ENCODE peak calls at places on chromosomes 4 and X, in ten cellular contexts. One of them, this sample, is unnamed.

GRCh38 chr4:153265311-153266047 is 61.2 kb downstream of the TRIM2 start:
- DNase-seq in hippocampal formation: no peak
- DNase-seq in lung microvascular endothelial cell: no peak
- DNase-seq in stimulated activated CD4-positive, alpha-beta T cell treated with anti-CD3 and anti-CD28 coated beads, Interleukin-12 subunit alpha, Interleukin-12 subunit beta, amount 100 ng/mL, for 4 hours: no peak
- DNase-seq in pancreas: no peak
- DNase-seq in foreskin keratinocyte: no peak
- DNase-seq in fibroblast of mammary gland: no peak
- DNase-seq in NB4: no peak
- DNase-seq in central memory CD4-positive, alpha-beta T cell: no peak
- DNase-seq in iPS-NIHi11: no peak
- DNase-seq in this sample: no peak

GRCh38 chrX:103356023-103356798 is at the start of gene TCEAL9:
- DNase-seq in NB4: no peak
- DNase-seq in stimulated activated CD4-positive, alpha-beta T cell treated with anti-CD3 and anti-CD28 coated beads, Interleukin-12 subunit alpha, Interleukin-12 subunit beta, amount 100 ng/mL, for 4 hours: no peak
- DNase-seq in lung microvascular endothelial cell: peak
- DNase-seq in foreskin keratinocyte: no peak
- DNase-seq in iPS-NIHi11: peak
- DNase-seq in central memory CD4-positive, alpha-beta T cell: no peak
- DNase-seq in hippocampal formation: peak
- DNase-seq in pancreas: peak
- DNase-seq in fibroblast of mammary gland: peak
- DNase-seq in this sample: no peak

GRCh38 chrX:12421918-12422317 is 283.6 kb downstream of the FRMPD4 start:
- DNase-seq in NB4: no peak
- DNase-seq in stimulated activated CD4-positive, alpha-beta T cell treated with anti-CD3 and anti-CD28 coated beads, Interleukin-12 subunit alpha, Interleukin-12 subunit beta, amount 100 ng/mL, for 4 hours: no peak
- DNase-seq in fibroblast of mammary gland: no peak
- DNase-seq in pancreas: no peak
- DNase-seq in foreskin keratinocyte: no peak
- DNase-seq in central memory CD4-positive, alpha-beta T cell: no peak
- DNase-seq in iPS-NIHi11: no peak
- DNase-seq in lung microvascular endothelial cell: no peak
- DNase-seq in hippocampal formation: no peak
- DNase-seq in this sample: no peak

GRCh38 chr4:183971938-183972490 is 66.9 kb downstream of the STOX2 start:
- DNase-seq in hippocampal formation: no peak
- DNase-seq in pancreas: no peak
- DNase-seq in central memory CD4-positive, alpha-beta T cell: no peak
- DNase-seq in iPS-NIHi11: no peak
- DNase-seq in foreskin keratinocyte: no peak
- DNase-seq in stimulated activated CD4-positive, alpha-beta T cell treated with anti-CD3 and anti-CD28 coated beads, Interleukin-12 subunit alpha, Interleukin-12 subunit beta, amount 100 ng/mL, for 4 hours: no peak
- DNase-seq in NB4: no peak
- DNase-seq in lung microvascular endothelial cell: peak
- DNase-seq in fibroblast of mammary gland: no peak
- DNase-seq in this sample: no peak

GRCh38 chr4:2935762-2936743 is 27.2 kb downstream of the NOP14 start:
- DNase-seq in foreskin keratinocyte: peak
- DNase-seq in central memory CD4-positive, alpha-beta T cell: peak
- DNase-seq in stimulated activated CD4-positive, alpha-beta T cell treated with anti-CD3 and anti-CD28 coated beads, Interleukin-12 subunit alpha, Interleukin-12 subunit beta, amount 100 ng/mL, for 4 hours: peak
- DNase-seq in lung microvascular endothelial cell: no peak
- DNase-seq in pancreas: peak
- DNase-seq in hippocampal formation: no peak
- DNase-seq in fibroblast of mammary gland: peak
- DNase-seq in NB4: peak
- DNase-seq in iPS-NIHi11: no peak
- DNase-seq in this sample: no peak

GRCh38 chr4:123564758-123565346 is 168.3 kb downstream of the SPRY1 start:
- DNase-seq in hippocampal formation: peak
- DNase-seq in iPS-NIHi11: peak
- DNase-seq in fibroblast of mammary gland: peak
- DNase-seq in foreskin keratinocyte: no peak
- DNase-seq in stimulated activated CD4-positive, alpha-beta T cell treated with anti-CD3 and anti-CD28 coated beads, Interleukin-12 subunit alpha, Interleukin-12 subunit beta, amount 100 ng/mL, for 4 hours: peak
- DNase-seq in pancreas: no peak
- DNase-seq in NB4: peak
- DNase-seq in lung microvascular endothelial cell: peak
- DNase-seq in central memory CD4-positive, alpha-beta T cell: peak
- DNase-seq in this sample: no peak

GRCh38 chr4:73453701-73454005 is 17.6 kb downstream of the AFP start:
- DNase-seq in fibroblast of mammary gland: no peak
- DNase-seq in iPS-NIHi11: no peak
- DNase-seq in foreskin keratinocyte: no peak
- DNase-seq in NB4: no peak
- DNase-seq in pancreas: no peak
- DNase-seq in lung microvascular endothelial cell: no peak
- DNase-seq in central memory CD4-positive, alpha-beta T cell: no peak
- DNase-seq in hippocampal formation: no peak
- DNase-seq in stimulated activated CD4-positive, alpha-beta T cell treated with anti-CD3 and anti-CD28 coated beads, Interleukin-12 subunit alpha, Interleukin-12 subunit beta, amount 100 ng/mL, for 4 hours: no peak
- DNase-seq in this sample: no peak

GRCh38 chr4:73221734-73222133 is 36.9 kb downstream of the ANKRD17 start:
- DNase-seq in fibroblast of mammary gland: no peak
- DNase-seq in hippocampal formation: no peak
- DNase-seq in NB4: no peak
- DNase-seq in lung microvascular endothelial cell: peak
- DNase-seq in pancreas: no peak
- DNase-seq in iPS-NIHi11: no peak
- DNase-seq in central memory CD4-positive, alpha-beta T cell: no peak
- DNase-seq in stimulated activated CD4-positive, alpha-beta T cell treated with anti-CD3 and anti-CD28 coated beads, Interleukin-12 subunit alpha, Interleukin-12 subunit beta, amount 100 ng/mL, for 4 hours: no peak
- DNase-seq in foreskin keratinocyte: no peak
- DNase-seq in this sample: no peak

GRCh38 chr4:22707390-22707789 is 14.7 kb downstream of the GBA3 start:
- DNase-seq in stimulated activated CD4-positive, alpha-beta T cell treated with anti-CD3 and anti-CD28 coated beads, Interleukin-12 subunit alpha, Interleukin-12 subunit beta, amount 100 ng/mL, for 4 hours: no peak
- DNase-seq in lung microvascular endothelial cell: no peak
- DNase-seq in fibroblast of mammary gland: no peak
- DNase-seq in hippocampal formation: no peak
- DNase-seq in central memory CD4-positive, alpha-beta T cell: no peak
- DNase-seq in pancreas: no peak
- DNase-seq in iPS-NIHi11: no peak
- DNase-seq in NB4: no peak
- DNase-seq in foreskin keratinocyte: no peak
- DNase-seq in this sample: no peak

GRCh38 chr4:143382539-143382938 is 45.9 kb downstream of the GAB1 start:
- DNase-seq in NB4: no peak
- DNase-seq in fibroblast of mammary gland: peak
- DNase-seq in pancreas: no peak
- DNase-seq in stimulated activated CD4-positive, alpha-beta T cell treated with anti-CD3 and anti-CD28 coated beads, Interleukin-12 subunit alpha, Interleukin-12 subunit beta, amount 100 ng/mL, for 4 hours: no peak
- DNase-seq in lung microvascular endothelial cell: peak
- DNase-seq in central memory CD4-positive, alpha-beta T cell: no peak
- DNase-seq in iPS-NIHi11: no peak
- DNase-seq in foreskin keratinocyte: no peak
- DNase-seq in hippocampal formation: peak
- DNase-seq in this sample: no peak